ENCODE peak calls at places on chromosomes 6 and 20, in four cellular contexts. P, R, S and J are unnamed samples.

GRCh38 chr6:118584906-118585305 is 36.8 kb downstream of the PLN start:
- DNase-seq in S (no peak), P (no peak), R (no peak), J (no peak)

GRCh38 chr6:90758741-90759140 is 171.9 kb upstream of the MAP3K7 start:
- DNase-seq in R (no peak), P (no peak), S (no peak), J (no peak)

GRCh38 chr6:10300071-10300470 is 114.8 kb downstream of the TFAP2A start:
- DNase-seq in P (no peak), S (no peak), R (no peak), J (no peak)

GRCh38 chr6:106620931-106621672 is 8.2 kb downstream of the RTN4IP1 start:
- DNase-seq in R (peak), P (no peak), S (no peak), J (no peak)

GRCh38 chr6:166097914-166098522 is 69.6 kb downstream of the TBXT start:
- DNase-seq in R (no peak), P (peak), S (peak), J (peak)

GRCh38 chr6:31780507-31781243 is 3.5 kb upstream of the VWA7 start:
- DNase-seq in P (no peak), R (no peak), S (peak), J (no peak)

GRCh38 chr6:30947231-30947630 is 6.5 kb downstream of the MUCL3 start:
- DNase-seq in R (no peak), S (no peak), P (no peak), J (no peak)

GRCh38 chr6:35248300-35248699 is 11.2 kb upstream of the ZNF76 start:
- DNase-seq in P (no peak), S (no peak), R (no peak), J (no peak)

GRCh38 chr6:34460796-34461507 is 4.9 kb upstream of the PACSIN1 start:
- DNase-seq in R (no peak), S (no peak), P (no peak), J (no peak)

GRCh38 chr6:29976588-29977424 is 34.5 kb downstream of the HLA-A start:
- DNase-seq in S (peak), R (peak), P (peak), J (peak)

GRCh38 chr20:50366270-50367103 is 143.7 kb upstream of the PTPN1 start:
- DNase-seq in R (no peak), S (no peak), P (no peak), J (no peak)

GRCh38 chr6:27100921-27101320 is 146.6 kb upstream of the PRSS16 start:
- DNase-seq in R (no peak), P (no peak), S (no peak), J (no peak)

GRCh38 chr6:82072113-82072512 is 175.4 kb downstream of the IBTK start:
- DNase-seq in R (no peak), P (no peak), S (no peak), J (no peak)

GRCh38 chr6:31079656-31080261 is 32.6 kb downstream of the C6orf15 start:
- DNase-seq in P (peak), S (no peak), R (peak), J (peak)

GRCh38 chr6:79048611-79049010 is 29.4 kb downstream of the PHIP start:
- DNase-seq in S (no peak), P (peak), R (peak), J (no peak)

GRCh38 chr6:141562181-141562800 is 570.4 kb upstream of the GJE1 start:
- DNase-seq in S (peak), R (no peak), P (peak), J (peak)

GRCh38 chr20:38275815-38276550 is 15.4 kb upstream of the KIAA1755 start:
- DNase-seq in P (no peak), R (peak), S (no peak), J (no peak)

GRCh38 chr20:56710125-56710524 is 81.0 kb downstream of the TFAP2C start:
- DNase-seq in R (no peak), P (no peak), S (no peak), J (no peak)

GRCh38 chr6:161137839-161138544 is 135.9 kb downstream of the AGPAT4 start:
- DNase-seq in S (no peak), P (no peak), R (peak), J (no peak)

GRCh38 chr6:143221723-143222122 is 161.0 kb downstream of the AIG1 start:
- DNase-seq in P (peak), R (no peak), S (no peak), J (no peak)

GRCh38 chr20:63958964-63959698 is 2.9 kb upstream of the UCKL1 start:
- DNase-seq in P (no peak), S (peak), R (no peak), J (no peak)

GRCh38 chr20:44222969-44223368 is 12.4 kb upstream of the OSER1 start:
- DNase-seq in R (no peak), S (no peak), P (peak), J (no peak)

GRCh38 chr20:13008761-13009681 is at the start of gene SPTLC3:
- DNase-seq in P (peak), S (no peak), R (no peak), J (peak)

GRCh38 chr6:154932562-154933027 is 62.5 kb upstream of the TIAM2 start:
- DNase-seq in P (no peak), R (peak), S (no peak), J (no peak)

GRCh38 chr6:160238234-160238633 is 20.4 kb downstream of the SLC22A2 start:
- DNase-seq in S (no peak), P (no peak), R (no peak), J (no peak)

GRCh38 chr6:106128981-106129761 is 43.0 kb downstream of the PRDM1 start:
- DNase-seq in S (no peak), R (peak), P (no peak), J (no peak)

GRCh38 chr6:158328446-158328845 is 16.2 kb downstream of the TULP4 start:
- DNase-seq in R (no peak), S (no peak), P (no peak), J (no peak)

GRCh38 chr20:57381596-57382503 is 9.3 kb upstream of the RBM38 start:
- DNase-seq in R (peak), S (peak), P (peak), J (peak)

GRCh38 chr6:44590471-44590870 is 203.0 kb downstream of the CDC5L start:
- DNase-seq in S (no peak), R (no peak), P (no peak), J (no peak)

GRCh38 chr6:41705996-41706835 is 29.2 kb downstream of the TFEB start:
- DNase-seq in P (peak), R (peak), S (peak), J (peak)

GRCh38 chr6:114718716-114719270 is 376.0 kb upstream of the HS3ST5 start:
- DNase-seq in R (no peak), S (no peak), P (no peak), J (no peak)

GRCh38 chr20:25318471-25319240 is 70.8 kb downstream of the PYGB start:
- DNase-seq in R (no peak), P (no peak), S (peak), J (no peak)

GRCh38 chr6:3844097-3844463 is 5.1 kb upstream of the FAM50B start:
- DNase-seq in R (peak), P (no peak), S (no peak), J (no peak)

GRCh38 chr6:137286368-137286767 is 67.2 kb upstream of the IFNGR1 start:
- DNase-seq in R (no peak), S (no peak), P (no peak), J (no peak)
- TF ChIP-seq CTCF in R (no peak), S (no peak), P (no peak), J (no peak)

GRCh38 chr20:6703047-6703446 is 64.4 kb upstream of the BMP2 start:
- DNase-seq in R (no peak), P (no peak), S (no peak), J (no peak)
- TF ChIP-seq CTCF in R (no peak), P (no peak), S (no peak), J (no peak)

GRCh38 chr6:1502041-1502440 is 107.7 kb upstream of the FOXC1 start:
- DNase-seq in R (no peak), S (no peak), P (no peak), J (no peak)
- TF ChIP-seq CTCF in R (no peak), S (no peak), P (no peak), J (no peak)

GRCh38 chr6:108497883-108498282 is 62.8 kb upstream of the FOXO3 start:
- DNase-seq in S (no peak), R (peak), P (peak), J (peak)
- TF ChIP-seq CTCF in S (peak), R (peak), P (peak), J (peak)

GRCh38 chr6:112116215-112116614 is 28.8 kb downstream of the FAM229B start:
- DNase-seq in P (no peak), R (no peak), S (no peak), J (no peak)
- TF ChIP-seq CTCF in P (no peak), R (no peak), S (no peak), J (no peak)